ENCODE peak calls at places on chromosomes 13 and 19, in ten cellular contexts. One of them, this sample, is unnamed.
A peak's percentile ranks its signal among the peaks of the same experiment; 100 is the strongest.

GRCh38 chr19:14782978-14783545 is 4.7 kb upstream of the ADGRE2 start:
- DNase-seq in activated T-cell treated with anti-CD3 and anti-CD28 coated beads, Interleukin-2, amount 50 U/mL, for 1 hour: no peak
- DNase-seq in stimulated activated CD8-positive, alpha-beta memory T cell treated with anti-CD3 and anti-CD28 coated beads, Interleukin-7, amount 100 ng/mL, for 48 hours: no peak
- DNase-seq in stimulated activated CD4-positive, alpha-beta T cell treated with anti-CD3 and anti-CD28 coated beads, Interleukin-12 subunit alpha, Interleukin-12 subunit beta, amount 100 ng/mL, for 24 hours: no peak
- DNase-seq in T-cell: no peak
- DNase-seq in activated CD4-positive, CD25-positive, alpha-beta regulatory T cell: no peak
- DNase-seq in body of pancreas: no peak
- DNase-seq in EH: no peak
- DNase-seq in activated CD4-positive, alpha-beta T cell treated with anti-CD3 and anti-CD28 coated beads for 24 hours: no peak
- DNase-seq in NCI-H2029: no peak
- DNase-seq in this sample: no peak

GRCh38 chr13:73090812-73091187 is 32.0 kb downstream of the KLF5 start:
- DNase-seq in activated T-cell treated with anti-CD3 and anti-CD28 coated beads, Interleukin-2, amount 50 U/mL, for 1 hour: no peak
- DNase-seq in stimulated activated CD8-positive, alpha-beta memory T cell treated with anti-CD3 and anti-CD28 coated beads, Interleukin-7, amount 100 ng/mL, for 48 hours: no peak
- DNase-seq in stimulated activated CD4-positive, alpha-beta T cell treated with anti-CD3 and anti-CD28 coated beads, Interleukin-12 subunit alpha, Interleukin-12 subunit beta, amount 100 ng/mL, for 24 hours: no peak
- DNase-seq in T-cell: no peak
- DNase-seq in activated CD4-positive, CD25-positive, alpha-beta regulatory T cell: no peak
- DNase-seq in body of pancreas: no peak
- DNase-seq in EH: no peak
- DNase-seq in activated CD4-positive, alpha-beta T cell treated with anti-CD3 and anti-CD28 coated beads for 24 hours: no peak
- DNase-seq in NCI-H2029: no peak
- DNase-seq in this sample: no peak

GRCh38 chr19:4197625-4198466 is 15.4 kb downstream of the ANKRD24 start:
- DNase-seq in activated T-cell treated with anti-CD3 and anti-CD28 coated beads, Interleukin-2, amount 50 U/mL, for 1 hour: no peak
- DNase-seq in stimulated activated CD8-positive, alpha-beta memory T cell treated with anti-CD3 and anti-CD28 coated beads, Interleukin-7, amount 100 ng/mL, for 48 hours: no peak
- DNase-seq in stimulated activated CD4-positive, alpha-beta T cell treated with anti-CD3 and anti-CD28 coated beads, Interleukin-12 subunit alpha, Interleukin-12 subunit beta, amount 100 ng/mL, for 24 hours: no peak
- DNase-seq in T-cell: no peak
- DNase-seq in activated CD4-positive, CD25-positive, alpha-beta regulatory T cell: no peak
- DNase-seq in body of pancreas: no peak
- DNase-seq in EH: no peak
- DNase-seq in activated CD4-positive, alpha-beta T cell treated with anti-CD3 and anti-CD28 coated beads for 24 hours: no peak
- DNase-seq in NCI-H2029: no peak
- DNase-seq in this sample: peak; percentile 66

GRCh38 chr19:15421726-15422260 is 3.0 kb upstream of the AKAP8L start:
- DNase-seq in activated T-cell treated with anti-CD3 and anti-CD28 coated beads, Interleukin-2, amount 50 U/mL, for 1 hour: no peak
- DNase-seq in stimulated activated CD8-positive, alpha-beta memory T cell treated with anti-CD3 and anti-CD28 coated beads, Interleukin-7, amount 100 ng/mL, for 48 hours: no peak
- DNase-seq in stimulated activated CD4-positive, alpha-beta T cell treated with anti-CD3 and anti-CD28 coated beads, Interleukin-12 subunit alpha, Interleukin-12 subunit beta, amount 100 ng/mL, for 24 hours: no peak
- DNase-seq in T-cell: no peak
- DNase-seq in activated CD4-positive, CD25-positive, alpha-beta regulatory T cell: no peak
- DNase-seq in body of pancreas: peak; percentile 69
- DNase-seq in EH: no peak
- DNase-seq in activated CD4-positive, alpha-beta T cell treated with anti-CD3 and anti-CD28 coated beads for 24 hours: no peak
- DNase-seq in NCI-H2029: peak; percentile 83
- DNase-seq in this sample: no peak

GRCh38 chr13:102132896-102133295 is 269.0 kb downstream of the FGF14 start:
- DNase-seq in activated T-cell treated with anti-CD3 and anti-CD28 coated beads, Interleukin-2, amount 50 U/mL, for 1 hour: no peak
- DNase-seq in stimulated activated CD8-positive, alpha-beta memory T cell treated with anti-CD3 and anti-CD28 coated beads, Interleukin-7, amount 100 ng/mL, for 48 hours: no peak
- DNase-seq in stimulated activated CD4-positive, alpha-beta T cell treated with anti-CD3 and anti-CD28 coated beads, Interleukin-12 subunit alpha, Interleukin-12 subunit beta, amount 100 ng/mL, for 24 hours: no peak
- DNase-seq in T-cell: no peak
- DNase-seq in activated CD4-positive, CD25-positive, alpha-beta regulatory T cell: no peak
- DNase-seq in body of pancreas: no peak
- DNase-seq in EH: no peak
- DNase-seq in activated CD4-positive, alpha-beta T cell treated with anti-CD3 and anti-CD28 coated beads for 24 hours: no peak
- DNase-seq in NCI-H2029: no peak
- DNase-seq in this sample: no peak

GRCh38 chr13:45415112-45415511 is 3.1 kb downstream of the SLC25A30 start:
- DNase-seq in activated T-cell treated with anti-CD3 and anti-CD28 coated beads, Interleukin-2, amount 50 U/mL, for 1 hour: no peak
- DNase-seq in stimulated activated CD8-positive, alpha-beta memory T cell treated with anti-CD3 and anti-CD28 coated beads, Interleukin-7, amount 100 ng/mL, for 48 hours: no peak
- DNase-seq in stimulated activated CD4-positive, alpha-beta T cell treated with anti-CD3 and anti-CD28 coated beads, Interleukin-12 subunit alpha, Interleukin-12 subunit beta, amount 100 ng/mL, for 24 hours: no peak
- DNase-seq in T-cell: no peak
- DNase-seq in activated CD4-positive, CD25-positive, alpha-beta regulatory T cell: no peak
- DNase-seq in body of pancreas: no peak
- DNase-seq in EH: no peak
- DNase-seq in activated CD4-positive, alpha-beta T cell treated with anti-CD3 and anti-CD28 coated beads for 24 hours: no peak
- DNase-seq in NCI-H2029: no peak
- DNase-seq in this sample: no peak

GRCh38 chr13:26024558-26024957 is 27.3 kb downstream of the SHISA2 start:
- DNase-seq in activated T-cell treated with anti-CD3 and anti-CD28 coated beads, Interleukin-2, amount 50 U/mL, for 1 hour: no peak
- DNase-seq in stimulated activated CD8-positive, alpha-beta memory T cell treated with anti-CD3 and anti-CD28 coated beads, Interleukin-7, amount 100 ng/mL, for 48 hours: no peak
- DNase-seq in stimulated activated CD4-positive, alpha-beta T cell treated with anti-CD3 and anti-CD28 coated beads, Interleukin-12 subunit alpha, Interleukin-12 subunit beta, amount 100 ng/mL, for 24 hours: no peak
- DNase-seq in T-cell: no peak
- DNase-seq in activated CD4-positive, CD25-positive, alpha-beta regulatory T cell: no peak
- DNase-seq in body of pancreas: no peak
- DNase-seq in EH: no peak
- DNase-seq in activated CD4-positive, alpha-beta T cell treated with anti-CD3 and anti-CD28 coated beads for 24 hours: no peak
- DNase-seq in NCI-H2029: no peak
- DNase-seq in this sample: no peak

GRCh38 chr19:10773969-10774368 is 56.1 kb downstream of the DNM2 start:
- DNase-seq in activated T-cell treated with anti-CD3 and anti-CD28 coated beads, Interleukin-2, amount 50 U/mL, for 1 hour: no peak
- DNase-seq in stimulated activated CD8-positive, alpha-beta memory T cell treated with anti-CD3 and anti-CD28 coated beads, Interleukin-7, amount 100 ng/mL, for 48 hours: no peak
- DNase-seq in stimulated activated CD4-positive, alpha-beta T cell treated with anti-CD3 and anti-CD28 coated beads, Interleukin-12 subunit alpha, Interleukin-12 subunit beta, amount 100 ng/mL, for 24 hours: no peak
- DNase-seq in T-cell: no peak
- DNase-seq in activated CD4-positive, CD25-positive, alpha-beta regulatory T cell: no peak
- DNase-seq in body of pancreas: no peak
- DNase-seq in EH: no peak
- DNase-seq in activated CD4-positive, alpha-beta T cell treated with anti-CD3 and anti-CD28 coated beads for 24 hours: no peak
- DNase-seq in NCI-H2029: no peak
- DNase-seq in this sample: no peak

GRCh38 chr19:39167461-39168257 is 29.1 kb upstream of the NCCRP1 start:
- DNase-seq in activated T-cell treated with anti-CD3 and anti-CD28 coated beads, Interleukin-2, amount 50 U/mL, for 1 hour: no peak
- DNase-seq in stimulated activated CD8-positive, alpha-beta memory T cell treated with anti-CD3 and anti-CD28 coated beads, Interleukin-7, amount 100 ng/mL, for 48 hours: no peak
- DNase-seq in stimulated activated CD4-positive, alpha-beta T cell treated with anti-CD3 and anti-CD28 coated beads, Interleukin-12 subunit alpha, Interleukin-12 subunit beta, amount 100 ng/mL, for 24 hours: no peak
- DNase-seq in T-cell: no peak
- DNase-seq in activated CD4-positive, CD25-positive, alpha-beta regulatory T cell: no peak
- DNase-seq in body of pancreas: peak; percentile 83
- DNase-seq in EH: no peak
- DNase-seq in activated CD4-positive, alpha-beta T cell treated with anti-CD3 and anti-CD28 coated beads for 24 hours: no peak
- DNase-seq in NCI-H2029: peak; percentile 36
- DNase-seq in this sample: no peak